ENCODE peak calls at places on chromosomes 3 and 15, in eight cellular contexts. One of them, this sample, is unnamed.

GRCh38 chr15:55546718-55547117 is 38.7 kb upstream of the DNAAF4 start:
- DNase-seq in body of pancreas: no peak
- DNase-seq in neuronal stem cell: no peak
- DNase-seq in cardiac fibroblast: peak
- DNase-seq in MM.1S: no peak
- DNase-seq in heart right ventricle: no peak
- DNase-seq in A549: no peak
- DNase-seq in astrocyte of the cerebellum: no peak
- DNase-seq in this sample: no peak

GRCh38 chr3:79367066-79367465 is 400.7 kb downstream of the ROBO1 start:
- DNase-seq in MM.1S: no peak
- DNase-seq in neuronal stem cell: no peak
- DNase-seq in body of pancreas: no peak
- DNase-seq in cardiac fibroblast: peak
- DNase-seq in heart right ventricle: no peak
- DNase-seq in A549: no peak
- DNase-seq in astrocyte of the cerebellum: no peak
- DNase-seq in this sample: no peak

GRCh38 chr3:6680119-6680806 is 180.7 kb upstream of the GRM7 start:
- DNase-seq in neuronal stem cell: no peak
- DNase-seq in A549: no peak
- DNase-seq in heart right ventricle: no peak
- DNase-seq in body of pancreas: no peak
- DNase-seq in astrocyte of the cerebellum: no peak
- DNase-seq in cardiac fibroblast: no peak
- DNase-seq in MM.1S: peak
- DNase-seq in this sample: no peak

GRCh38 chr3:42702982-42703694 is 540 bp upstream of the HHATL start:
- DNase-seq in A549: no peak
- DNase-seq in neuronal stem cell: no peak
- DNase-seq in astrocyte of the cerebellum: no peak
- DNase-seq in body of pancreas: no peak
- DNase-seq in cardiac fibroblast: no peak
- DNase-seq in MM.1S: no peak
- DNase-seq in heart right ventricle: no peak
- DNase-seq in this sample: no peak

GRCh38 chr15:76168237-76168984 is 108.6 kb downstream of the TMEM266 start:
- DNase-seq in neuronal stem cell: no peak
- DNase-seq in heart right ventricle: no peak
- DNase-seq in cardiac fibroblast: no peak
- DNase-seq in body of pancreas: no peak
- DNase-seq in astrocyte of the cerebellum: no peak
- DNase-seq in A549: no peak
- DNase-seq in MM.1S: no peak
- DNase-seq in this sample: no peak

GRCh38 chr3:57048052-57048671 is 12.3 kb upstream of the SPATA12 start:
- DNase-seq in heart right ventricle: no peak
- DNase-seq in A549: no peak
- DNase-seq in MM.1S: no peak
- DNase-seq in astrocyte of the cerebellum: peak
- DNase-seq in neuronal stem cell: no peak
- DNase-seq in body of pancreas: no peak
- DNase-seq in cardiac fibroblast: peak
- DNase-seq in this sample: no peak

GRCh38 chr3:139418144-139418543 is 28.7 kb upstream of the COPB2 start:
- DNase-seq in body of pancreas: no peak
- DNase-seq in cardiac fibroblast: no peak
- DNase-seq in astrocyte of the cerebellum: no peak
- DNase-seq in heart right ventricle: no peak
- DNase-seq in MM.1S: no peak
- DNase-seq in A549: no peak
- DNase-seq in neuronal stem cell: no peak
- DNase-seq in this sample: no peak

GRCh38 chr3:53254810-53255359 is 937 bp downstream of the TKT start:
- DNase-seq in cardiac fibroblast: peak
- DNase-seq in A549: no peak
- DNase-seq in body of pancreas: peak
- DNase-seq in astrocyte of the cerebellum: no peak
- DNase-seq in MM.1S: peak
- DNase-seq in heart right ventricle: peak
- DNase-seq in neuronal stem cell: peak
- DNase-seq in this sample: peak

GRCh38 chr3:123720638-123721037 is 135.8 kb upstream of the HACD2 start:
- DNase-seq in MM.1S: no peak
- DNase-seq in astrocyte of the cerebellum: no peak
- DNase-seq in cardiac fibroblast: no peak
- DNase-seq in A549: no peak
- DNase-seq in heart right ventricle: no peak
- DNase-seq in neuronal stem cell: no peak
- DNase-seq in body of pancreas: no peak
- DNase-seq in this sample: no peak

GRCh38 chr15:60374628-60375081 is 23.1 kb downstream of the ANXA2 start:
- DNase-seq in neuronal stem cell: no peak
- DNase-seq in A549: peak
- DNase-seq in astrocyte of the cerebellum: peak
- DNase-seq in heart right ventricle: no peak
- DNase-seq in body of pancreas: peak
- DNase-seq in MM.1S: no peak
- DNase-seq in cardiac fibroblast: peak
- DNase-seq in this sample: peak

GRCh38 chr3:15007681-15008141 is 57.4 kb downstream of the MRPS25 start:
- DNase-seq in astrocyte of the cerebellum: peak
- DNase-seq in body of pancreas: no peak
- DNase-seq in neuronal stem cell: no peak
- DNase-seq in heart right ventricle: no peak
- DNase-seq in MM.1S: no peak
- DNase-seq in A549: no peak
- DNase-seq in cardiac fibroblast: peak
- DNase-seq in this sample: peak

GRCh38 chr15:31352911-31353811 is 26.5 kb downstream of the KLF13 start:
- DNase-seq in A549: no peak
- DNase-seq in cardiac fibroblast: peak
- DNase-seq in heart right ventricle: peak
- DNase-seq in astrocyte of the cerebellum: peak
- DNase-seq in body of pancreas: peak
- DNase-seq in neuronal stem cell: no peak
- DNase-seq in MM.1S: peak
- DNase-seq in this sample: no peak

GRCh38 chr3:14947105-14947885 is at the start of gene NR2C2:
- DNase-seq in cardiac fibroblast: peak
- DNase-seq in neuronal stem cell: peak
- DNase-seq in heart right ventricle: peak
- DNase-seq in astrocyte of the cerebellum: peak
- DNase-seq in body of pancreas: peak
- DNase-seq in A549: peak
- DNase-seq in MM.1S: peak
- DNase-seq in this sample: peak

GRCh38 chr15:80940851-80941250 is 48.8 kb downstream of the MESD start:
- DNase-seq in heart right ventricle: no peak
- DNase-seq in body of pancreas: no peak
- DNase-seq in astrocyte of the cerebellum: no peak
- DNase-seq in neuronal stem cell: no peak
- DNase-seq in MM.1S: no peak
- DNase-seq in A549: no peak
- DNase-seq in cardiac fibroblast: no peak
- DNase-seq in this sample: no peak

GRCh38 chr3:124263168-124263567 is 271.2 kb upstream of the ROPN1 start:
- DNase-seq in heart right ventricle: no peak
- DNase-seq in MM.1S: no peak
- DNase-seq in cardiac fibroblast: peak
- DNase-seq in body of pancreas: no peak
- DNase-seq in astrocyte of the cerebellum: peak
- DNase-seq in A549: peak
- DNase-seq in neuronal stem cell: no peak
- DNase-seq in this sample: no peak

GRCh38 chr3:165389064-165389463 is 192.9 kb upstream of the SLITRK3 start:
- DNase-seq in neuronal stem cell: no peak
- DNase-seq in MM.1S: no peak
- DNase-seq in cardiac fibroblast: peak
- DNase-seq in body of pancreas: no peak
- DNase-seq in astrocyte of the cerebellum: no peak
- DNase-seq in heart right ventricle: no peak
- DNase-seq in A549: no peak
- DNase-seq in this sample: no peak

GRCh38 chr3:113531826-113532697 is at the start of gene SIDT1:
- DNase-seq in MM.1S: peak
- DNase-seq in heart right ventricle: no peak
- DNase-seq in A549: peak
- DNase-seq in neuronal stem cell: peak
- DNase-seq in cardiac fibroblast: no peak
- DNase-seq in body of pancreas: peak
- DNase-seq in astrocyte of the cerebellum: no peak
- DNase-seq in this sample: peak

GRCh38 chr15:80437492-80437891 is 33.3 kb downstream of the ARNT2 start:
- DNase-seq in neuronal stem cell: no peak
- DNase-seq in MM.1S: no peak
- DNase-seq in cardiac fibroblast: no peak
- DNase-seq in A549: peak
- DNase-seq in body of pancreas: no peak
- DNase-seq in astrocyte of the cerebellum: no peak
- DNase-seq in heart right ventricle: no peak
- DNase-seq in this sample: no peak

GRCh38 chr3:190193210-190193609 is 72.5 kb upstream of the P3H2 start:
- DNase-seq in body of pancreas: no peak
- DNase-seq in heart right ventricle: no peak
- DNase-seq in astrocyte of the cerebellum: no peak
- DNase-seq in MM.1S: no peak
- DNase-seq in neuronal stem cell: no peak
- DNase-seq in cardiac fibroblast: peak
- DNase-seq in A549: no peak
- DNase-seq in this sample: no peak

GRCh38 chr15:38304486-38304885 is 51.9 kb downstream of the SPRED1 start:
- DNase-seq in body of pancreas: no peak
- DNase-seq in heart right ventricle: no peak
- DNase-seq in neuronal stem cell: no peak
- DNase-seq in MM.1S: no peak
- DNase-seq in cardiac fibroblast: no peak
- DNase-seq in A549: no peak
- DNase-seq in astrocyte of the cerebellum: no peak
- DNase-seq in this sample: no peak

GRCh38 chr3:171457263-171458055 is 2.7 kb downstream of the TNIK start:
- DNase-seq in neuronal stem cell: no peak
- DNase-seq in A549: no peak
- DNase-seq in astrocyte of the cerebellum: no peak
- DNase-seq in body of pancreas: no peak
- DNase-seq in MM.1S: no peak
- DNase-seq in cardiac fibroblast: no peak
- DNase-seq in heart right ventricle: no peak
- DNase-seq in this sample: no peak
- H3K4me3 ChIP-seq in neuronal stem cell: peak
- H3K4me3 ChIP-seq in A549: no peak
- H3K4me3 ChIP-seq in astrocyte of the cerebellum: peak
- H3K4me3 ChIP-seq in body of pancreas: no peak
- H3K4me3 ChIP-seq in MM.1S: no peak
- H3K4me3 ChIP-seq in cardiac fibroblast: peak
- H3K4me3 ChIP-seq in heart right ventricle: peak
- H3K4me3 ChIP-seq in this sample: peak

DNA sequence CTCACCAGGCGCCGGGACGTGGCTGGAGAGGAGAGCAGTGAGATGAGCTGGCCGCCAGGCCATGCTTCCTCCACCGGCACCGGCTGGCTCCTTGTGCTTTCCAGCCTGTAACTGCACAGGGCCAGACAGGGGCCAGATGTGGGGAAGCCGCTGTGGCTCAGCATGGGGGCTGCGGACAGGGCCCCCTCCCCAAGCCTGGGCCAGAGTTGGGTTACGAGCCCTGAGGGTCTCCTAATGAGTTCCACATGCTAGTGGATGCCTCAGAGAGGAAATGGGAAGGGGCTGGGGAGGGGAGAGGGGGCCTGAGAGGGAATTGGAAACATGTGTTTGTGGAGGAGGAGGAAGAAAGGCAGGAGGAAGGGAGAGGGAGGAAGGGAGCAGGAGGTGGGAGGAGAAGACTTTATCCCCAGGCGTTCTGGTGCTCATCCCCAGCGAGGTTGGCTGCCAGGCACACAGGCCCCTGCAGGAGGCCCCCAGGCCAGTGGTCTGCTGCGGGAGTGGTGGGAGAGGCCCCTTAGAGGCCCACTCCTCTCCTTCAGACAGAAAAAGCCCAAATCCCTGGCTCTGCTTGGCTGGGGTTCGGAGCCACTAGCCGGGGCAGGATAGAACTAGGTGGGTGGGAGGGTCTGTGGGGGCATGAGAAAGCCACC is 11.8 kb upstream of the DUSP7 start:
- DNase-seq in heart right ventricle: no peak
- DNase-seq in body of pancreas: no peak
- DNase-seq in cardiac fibroblast: no peak
- DNase-seq in A549: no peak
- DNase-seq in MM.1S: no peak
- DNase-seq in neuronal stem cell: no peak
- DNase-seq in astrocyte of the cerebellum: no peak
- DNase-seq in this sample: no peak
- H3K4me3 ChIP-seq in heart right ventricle: no peak
- H3K4me3 ChIP-seq in body of pancreas: no peak
- H3K4me3 ChIP-seq in cardiac fibroblast: no peak
- H3K4me3 ChIP-seq in A549: no peak
- H3K4me3 ChIP-seq in MM.1S: no peak
- H3K4me3 ChIP-seq in neuronal stem cell: no peak
- H3K4me3 ChIP-seq in astrocyte of the cerebellum: no peak
- H3K4me3 ChIP-seq in this sample: no peak

DNA sequence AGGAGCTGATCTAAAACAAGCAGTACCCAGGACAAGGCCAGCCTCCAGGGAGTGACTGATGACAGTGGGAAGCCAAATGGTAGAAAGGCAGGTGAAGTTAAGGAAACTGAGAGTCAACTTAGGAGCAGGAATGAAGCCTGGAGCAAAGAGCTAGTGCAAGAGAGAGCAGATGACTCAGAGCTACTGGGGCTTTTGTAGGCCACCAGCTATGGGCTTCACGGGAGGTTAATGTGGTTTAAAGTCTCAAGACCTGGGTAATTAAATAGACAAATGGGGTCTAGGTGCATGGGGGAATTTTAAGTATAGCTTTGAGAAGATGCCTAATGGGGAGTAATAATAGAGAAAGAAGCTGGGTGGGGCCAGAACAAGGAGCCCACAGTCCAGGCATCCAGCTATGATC is 3.1 kb downstream of the CD86 start:
- DNase-seq in astrocyte of the cerebellum: no peak
- DNase-seq in neuronal stem cell: no peak
- DNase-seq in MM.1S: no peak
- DNase-seq in body of pancreas: no peak
- DNase-seq in cardiac fibroblast: no peak
- DNase-seq in A549: no peak
- DNase-seq in heart right ventricle: no peak
- DNase-seq in this sample: no peak
- H3K4me3 ChIP-seq in astrocyte of the cerebellum: no peak
- H3K4me3 ChIP-seq in neuronal stem cell: no peak
- H3K4me3 ChIP-seq in MM.1S: no peak
- H3K4me3 ChIP-seq in body of pancreas: no peak
- H3K4me3 ChIP-seq in cardiac fibroblast: no peak
- H3K4me3 ChIP-seq in A549: no peak
- H3K4me3 ChIP-seq in heart right ventricle: no peak
- H3K4me3 ChIP-seq in this sample: no peak

DNA sequence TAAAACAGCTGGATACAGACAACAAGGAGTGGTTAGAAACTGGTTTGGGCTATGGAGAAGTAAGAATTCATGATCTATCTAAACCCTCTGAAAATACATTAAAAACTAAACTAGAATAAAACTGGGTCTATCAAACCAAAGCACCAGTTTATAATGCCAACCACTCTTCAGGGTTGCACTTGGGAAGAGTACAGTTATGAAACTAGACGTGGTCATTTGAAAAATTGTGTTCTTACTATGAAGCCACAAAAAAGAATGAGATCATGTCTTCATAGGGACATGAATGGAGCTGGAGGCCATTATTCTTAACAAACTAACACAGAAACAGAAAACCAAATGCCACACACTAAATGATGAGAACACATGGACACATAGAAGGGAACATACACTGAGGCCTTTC is 103.8 kb downstream of the GAP43 start:
- DNase-seq in MM.1S: no peak
- DNase-seq in body of pancreas: no peak
- DNase-seq in A549: no peak
- DNase-seq in cardiac fibroblast: no peak
- DNase-seq in astrocyte of the cerebellum: no peak
- DNase-seq in heart right ventricle: no peak
- DNase-seq in neuronal stem cell: no peak
- DNase-seq in this sample: no peak
- H3K4me3 ChIP-seq in MM.1S: no peak
- H3K4me3 ChIP-seq in body of pancreas: no peak
- H3K4me3 ChIP-seq in A549: no peak
- H3K4me3 ChIP-seq in cardiac fibroblast: no peak
- H3K4me3 ChIP-seq in astrocyte of the cerebellum: no peak
- H3K4me3 ChIP-seq in heart right ventricle: no peak
- H3K4me3 ChIP-seq in neuronal stem cell: no peak
- H3K4me3 ChIP-seq in this sample: no peak